ENCODE peak calls at places on chromosomes 5 and 9, in ten cellular contexts. F is RPMI7951; K is central memory CD4-positive, alpha-beta T cell; V is activated CD8-positive, alpha-beta memory T cell treated with anti-CD3 and anti-CD28 coated beads for 4 hours; M is iris pigment epithelial cell; E is SHP77; G is astrocyte of the spinal cord; U is uterus; W is chondrocyte; Y is NCI-H524. T is an unnamed sample.

GRCh38 chr9:15927131-15927530 is 374.3 kb downstream of the CCDC171 start:
- DNase-seq in F (no peak), K (no peak), V (no peak), M (peak; percentile 69), E (no peak), G (peak; percentile 37), U (no peak), W (no peak), Y (no peak), T (no peak)

GRCh38 chr5:30183736-30184135 is 1009.8 kb upstream of the CDH6 start:
- DNase-seq in F (no peak), K (no peak), V (no peak), M (no peak), E (no peak), G (no peak), U (no peak), W (no peak), Y (no peak), T (no peak)

GRCh38 chr5:155815248-155815647 is 511.7 kb upstream of the SGCD start:
- DNase-seq in F (no peak), K (no peak), V (no peak), M (no peak), E (no peak), G (no peak), U (no peak), W (no peak), Y (no peak), T (no peak)

GRCh38 chr5:146073239-146073900 is 32.0 kb downstream of the PLAC8L1 start:
- DNase-seq in F (no peak), K (no peak), V (no peak), M (no peak), E (no peak), G (no peak), U (no peak), W (no peak), Y (no peak), T (no peak)

GRCh38 chr5:135718151-135718550 is 116.3 kb upstream of the SLC25A48 start:
- DNase-seq in F (peak; percentile 48), K (no peak), V (no peak), M (peak; percentile 49), E (no peak), G (no peak), U (no peak), W (no peak), Y (no peak), T (peak; percentile 90)

GRCh38 chr9:127828262-127829031 is 25.8 kb downstream of the FPGS start:
- DNase-seq in F (no peak), K (no peak), V (no peak), M (peak; percentile 63), E (no peak), G (peak; percentile 58), U (peak; percentile 92), W (no peak), Y (peak; percentile 63), T (no peak)

GRCh38 chr9:21789541-21790037 is 12.8 kb upstream of the MTAP start:
- DNase-seq in F (peak; percentile 82), K (peak; percentile 69), V (no peak), M (peak; percentile 93), E (peak; percentile 63), G (peak; percentile 95), U (peak; percentile 29), W (no peak), Y (peak; percentile 84), T (no peak)

GRCh38 chr5:157267766-157268480 is 2.0 kb downstream of the CYFIP2 start:
- DNase-seq in F (no peak), K (no peak), V (no peak), M (no peak), E (no peak), G (no peak), U (no peak), W (no peak), Y (no peak), T (no peak)

GRCh38 chr5:10250804-10251276 is 760 bp downstream of the CCT5 start:
- DNase-seq in F (peak; percentile 17), K (peak; percentile 21), V (no peak), M (peak; percentile 55), E (no peak), G (peak; percentile 29), U (no peak), W (no peak), Y (peak; percentile 56), T (peak; percentile 30)

GRCh38 chr5:102758576-102758975 is 3.5 kb downstream of the PAM start:
- DNase-seq in F (no peak), K (no peak), V (no peak), M (peak; percentile 36), E (no peak), G (peak; percentile 56), U (no peak), W (no peak), Y (no peak), T (no peak)

GRCh38 chr9:129568560-129569505 is 52.1 kb downstream of the C9orf50 start:
- DNase-seq in F (no peak), K (no peak), V (no peak), M (peak; percentile 71), E (no peak), G (peak; percentile 48), U (peak; percentile 77), W (no peak), Y (peak; percentile 30), T (no peak)